ENCODE peak calls at places on chromosomes 3 and 15, in nine cellular contexts. X is A549, L is esophagus muscularis mucosa, U is HepG2, Q is SK-N-SH, Z is K562, A is sigmoid colon, F is stomach, K is tibial nerve. C is an unnamed sample.

GRCh38 chr3:148190441-148190990 is 507.2 kb upstream of the AGTR1 start:
- DNase-seq in X (no peak), L (no peak), U (no peak), Q (no peak), Z (no peak), A (no peak), F (no peak), K (no peak), C (no peak)

GRCh38 chr15:101024111-101024695 is 105.0 kb downstream of the LRRK1 start:
- DNase-seq in X (no peak), L (peak; percentile 91), U (no peak), Q (no peak), Z (no peak), A (peak; percentile 78), F (peak; percentile 23), K (peak; percentile 62), C (peak; percentile 72)

GRCh38 chr15:85639752-85640381 is 154.9 kb downstream of the KLHL25 start:
- DNase-seq in X (no peak), L (no peak), U (no peak), Q (no peak), Z (no peak), A (no peak), F (no peak), K (no peak), C (no peak)

GRCh38 chr15:71800190-71800589 is 10.2 kb upstream of the NR2E3 start:
- DNase-seq in X (no peak), L (no peak), U (no peak), Q (no peak), Z (no peak), A (no peak), F (no peak), K (no peak), C (no peak)

GRCh38 chr3:29057326-29057725 is 223.5 kb upstream of the RBMS3 start:
- DNase-seq in X (no peak), L (no peak), U (no peak), Q (no peak), Z (no peak), A (no peak), F (no peak), K (no peak), C (no peak)

GRCh38 chr3:128366136-128366535 is 100.6 kb downstream of the DNAJB8 start:
- DNase-seq in X (no peak), L (no peak), U (no peak), Q (no peak), Z (no peak), A (no peak), F (no peak), K (no peak), C (no peak)

GRCh38 chr15:74320358-74321247 is 46.8 kb downstream of the CYP11A1 start:
- DNase-seq in X (peak; percentile 25), L (no peak), U (peak; percentile 43), Q (peak; percentile 76), Z (peak; percentile 77), A (no peak), F (peak; percentile 44), K (peak; percentile 76), C (peak; percentile 75)

GRCh38 chr15:44427756-44428724 is 611 bp downstream of the CTDSPL2 start:
- DNase-seq in X (peak; percentile 15), L (no peak), U (peak; percentile 62), Q (peak; percentile 63), Z (peak; percentile 70), A (no peak), F (peak; percentile 74), K (no peak), C (no peak)

GRCh38 chr15:65374831-65375401 is 2.9 kb downstream of the IGDCC3 start:
- DNase-seq in X (no peak), L (no peak), U (no peak), Q (no peak), Z (no peak), A (no peak), F (no peak), K (no peak), C (no peak)

GRCh38 chr3:58563386-58564035 is 13.7 kb downstream of the FAM107A start:
- DNase-seq in X (no peak), L (no peak), U (peak; percentile 53), Q (no peak), Z (no peak), A (no peak), F (no peak), K (no peak), C (no peak)

GRCh38 chr15:33612721-33613304 is 302.0 kb downstream of the RYR3 start:
- DNase-seq in X (no peak), L (no peak), U (no peak), Q (no peak), Z (no peak), A (no peak), F (no peak), K (no peak), C (no peak)

GRCh38 chr3:64357481-64357880 is 132.2 kb upstream of the PRICKLE2 start:
- DNase-seq in X (no peak), L (peak; percentile 29), U (no peak), Q (no peak), Z (no peak), A (no peak), F (no peak), K (no peak), C (no peak)

GRCh38 chr15:62453356-62453755 is 288.3 kb upstream of the C2CD4B start:
- DNase-seq in X (no peak), L (no peak), U (no peak), Q (no peak), Z (no peak), A (no peak), F (no peak), K (no peak), C (no peak)

GRCh38 chr3:183491923-183492848 is 63.3 kb downstream of the KLHL6 start:
- DNase-seq in X (no peak), L (peak; percentile 34), U (no peak), Q (no peak), Z (no peak), A (peak; percentile 53), F (no peak), K (no peak), C (no peak)

GRCh38 chr3:45981321-45982038 is 14.1 kb downstream of the FYCO1 start:
- DNase-seq in X (no peak), L (no peak), U (no peak), Q (no peak), Z (peak; percentile 31), A (no peak), F (no peak), K (no peak), C (no peak)
- TF ChIP-seq EP300 in X (no peak), L (no peak), U (no peak), Q (no peak), Z (no peak), A (no peak), F (no peak), K (no peak), C (no peak)

GRCh38 chr15:75532413-75533250 is 46.5 kb downstream of the PTPN9 start:
- DNase-seq in X (peak; percentile 64), L (peak; percentile 94), U (peak; percentile 57), Q (peak; percentile 50), Z (peak; percentile 76), A (peak; percentile 86), F (peak; percentile 63), K (peak; percentile 79), C (peak; percentile 69)
- TF ChIP-seq EP300 in X (no peak), L (peak; percentile 68), U (no peak), Q (no peak), Z (no peak), A (peak; percentile 14), F (peak; percentile 24), K (peak; percentile 96), C (no peak)

GRCh38 chr3:125137432-125138033 is 75.0 kb downstream of the SLC12A8 start:
- DNase-seq in X (peak; percentile 32), L (no peak), U (no peak), Q (no peak), Z (no peak), A (no peak), F (no peak), K (no peak), C (no peak)

GRCh38 chr3:125132815-125133214 is 77.0 kb upstream of the HEG1 start:
- DNase-seq in X (no peak), L (no peak), U (no peak), Q (no peak), Z (no peak), A (no peak), F (no peak), K (no peak), C (no peak)

GRCh38 chr3:125136515-125136914 is 76.0 kb downstream of the SLC12A8 start:
- DNase-seq in X (no peak), L (no peak), U (no peak), Q (no peak), Z (no peak), A (no peak), F (no peak), K (no peak), C (no peak)

GRCh38 chr3:125136966-125137365 is 75.6 kb downstream of the SLC12A8 start:
- DNase-seq in X (no peak), L (no peak), U (no peak), Q (no peak), Z (no peak), A (no peak), F (no peak), K (no peak), C (no peak)

DNA sequence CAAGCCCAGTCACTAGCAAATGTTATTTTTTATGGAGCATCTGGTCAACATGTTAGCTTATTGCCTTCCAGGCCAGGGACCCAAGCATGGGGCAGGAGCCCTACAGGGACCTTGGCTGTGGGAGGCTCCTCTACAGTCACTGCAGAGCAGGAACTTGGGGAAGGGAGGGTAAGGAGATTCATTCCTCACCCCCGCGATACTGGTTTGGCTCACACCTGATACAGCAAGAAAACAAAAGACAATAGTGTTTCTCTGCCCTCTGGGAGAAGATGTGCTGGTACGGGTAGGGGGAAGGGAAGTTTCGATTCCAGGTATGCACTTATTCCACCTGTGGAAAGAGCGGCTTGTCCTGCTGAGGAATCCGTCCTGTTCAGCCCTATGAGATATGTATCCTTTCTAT is 77.6 kb downstream of the SLC12A8 start:
- DNase-seq in X (no peak), L (no peak), U (no peak), Q (no peak), Z (no peak), A (no peak), F (no peak), K (no peak), C (no peak)
- TF ChIP-seq EP300 in X (no peak), L (no peak), U (no peak), Q (no peak), Z (no peak), A (no peak), F (no peak), K (no peak), C (no peak)

GRCh38 chr15:60575995-60576394 is 97.1 kb upstream of the ICE2 start:
- DNase-seq in X (peak; percentile 10), L (no peak), U (peak; percentile 69), Q (no peak), Z (no peak), A (no peak), F (no peak), K (no peak), C (no peak)

GRCh38 chr15:60572462-60573214 is 93.7 kb upstream of the ICE2 start:
- DNase-seq in X (no peak), L (no peak), U (no peak), Q (no peak), Z (no peak), A (no peak), F (no peak), K (no peak), C (no peak)

GRCh38 chr15:60574801-60575631 is 96.1 kb upstream of the ICE2 start:
- DNase-seq in X (no peak), L (no peak), U (peak; percentile 81), Q (no peak), Z (no peak), A (no peak), F (no peak), K (no peak), C (no peak)

GRCh38 chr15:60576515-60576914 is 97.6 kb upstream of the ICE2 start:
- DNase-seq in X (no peak), L (no peak), U (no peak), Q (no peak), Z (no peak), A (no peak), F (no peak), K (no peak), C (no peak)

GRCh38 chr15:60573936-60574335 is 95.0 kb upstream of the ICE2 start:
- DNase-seq in X (no peak), L (no peak), U (no peak), Q (no peak), Z (no peak), A (no peak), F (no peak), K (no peak), C (no peak)
- TF ChIP-seq EP300 in X (no peak), L (no peak), U (no peak), Q (no peak), Z (no peak), A (no peak), F (no peak), K (no peak), C (no peak)

C was measured in ovary.